ENCODE peak calls at places on chromosomes 5 and 9, in five cellular contexts. M, T, J, K and S are unnamed samples.

GRCh38 chr5:131277875-131278795 is 14.3 kb downstream of the CDC42SE2 start:
- DNase-seq in T (no peak), M (no peak), J (no peak), K (no peak), S (no peak)

GRCh38 chr5:78610163-78610583 is 38.4 kb downstream of the LHFPL2 start:
- DNase-seq in K (no peak), M (no peak), J (no peak), T (no peak), S (no peak)

GRCh38 chr5:119274767-119275130 is 81.1 kb upstream of the TNFAIP8 start:
- DNase-seq in M (no peak), J (no peak), K (no peak), T (no peak), S (peak)

GRCh38 chr9:3181049-3181953 is 337.4 kb upstream of the PUM3 start:
- DNase-seq in M (peak), T (peak), K (no peak), J (peak), S (no peak)

GRCh38 chr9:34545497-34545896 is 22.7 kb upstream of the ENHO start:
- DNase-seq in J (peak), M (no peak), T (no peak), K (no peak), S (no peak)

GRCh38 chr5:137137013-137137632 is 362.0 kb downstream of the SPOCK1 start:
- DNase-seq in K (no peak), J (no peak), T (no peak), M (peak), S (no peak)

GRCh38 chr5:41649659-41650058 is 139.3 kb upstream of the PLCXD3 start:
- DNase-seq in J (no peak), M (no peak), K (no peak), T (no peak), S (no peak)

GRCh38 chr5:177306674-177307543 is 3.3 kb downstream of the PRELID1 start:
- DNase-seq in J (no peak), K (no peak), T (no peak), M (peak), S (no peak)

GRCh38 chr9:119802621-119803020 is 433.4 kb upstream of the BRINP1 start:
- DNase-seq in M (no peak), K (no peak), T (no peak), J (peak), S (no peak)

GRCh38 chr5:72847439-72847838 is 31.0 kb downstream of the TNPO1 start:
- DNase-seq in J (no peak), T (no peak), K (no peak), M (no peak), S (no peak)

GRCh38 chr5:91296691-91297143 is 86.4 kb downstream of the ARRDC3 start:
- DNase-seq in J (no peak), M (no peak), K (no peak), T (no peak), S (no peak)

GRCh38 chr5:18920966-18921365 is 1067.0 kb downstream of the CDH18 start:
- DNase-seq in M (peak), T (no peak), J (no peak), K (no peak), S (no peak)

GRCh38 chr5:87300744-87301143 is 33.1 kb downstream of the RASA1 start:
- DNase-seq in J (no peak), T (peak), K (no peak), M (peak), S (peak)

GRCh38 chr9:113738506-113738897 is 137.6 kb upstream of the ZNF618 start:
- DNase-seq in K (no peak), J (peak), M (no peak), T (no peak), S (no peak)

GRCh38 chr5:179268399-179268952 is 76.8 kb downstream of the ADAMTS2 start:
- DNase-seq in M (no peak), K (no peak), T (peak), J (no peak), S (no peak)

GRCh38 chr9:16119261-16119660 is 566.4 kb downstream of the CCDC171 start:
- DNase-seq in T (no peak), K (no peak), J (no peak), M (no peak), S (no peak)

GRCh38 chr9:16559418-16560188 is 310.9 kb downstream of the BNC2 start:
- DNase-seq in K (no peak), J (no peak), T (no peak), M (no peak), S (no peak)

GRCh38 chr5:128881609-128882008 is 83.7 kb upstream of the SLC27A6 start:
- DNase-seq in J (no peak), K (no peak), M (no peak), T (no peak), S (no peak)

GRCh38 chr9:2526071-2526862 is 95.3 kb upstream of the VLDLR start:
- DNase-seq in T (no peak), M (no peak), K (no peak), J (no peak), S (no peak)

GRCh38 chr5:54186912-54187445 is 123.4 kb downstream of the ARL15 start:
- DNase-seq in T (no peak), M (no peak), K (no peak), J (no peak), S (no peak)

GRCh38 chr5:66134407-66134843 is 9.7 kb upstream of the SREK1 start:
- DNase-seq in K (no peak), T (no peak), M (no peak), J (no peak), S (no peak)

GRCh38 chr9:15307523-15307841 is 466 bp upstream of the TTC39B start:
- DNase-seq in M (no peak), K (no peak), J (no peak), T (no peak), S (no peak)

GRCh38 chr9:34437006-34437925 is 21.1 kb downstream of the FAM219A start:
- DNase-seq in T (peak), J (peak), K (peak), M (peak), S (peak)

GRCh38 chr5:124524552-124525232 is 221.7 kb downstream of the ZNF608 start:
- DNase-seq in J (no peak), M (peak), K (peak), T (peak), S (no peak)

GRCh38 chr5:89374818-89375521 is 492.0 kb upstream of the MEF2C start:
- DNase-seq in T (no peak), M (no peak), K (no peak), J (no peak), S (no peak)

GRCh38 chr5:89372176-89372575 is 489.2 kb upstream of the MEF2C start:
- DNase-seq in M (no peak), K (no peak), T (no peak), J (no peak), S (no peak)

GRCh38 chr5:89374144-89374784 is 491.3 kb upstream of the MEF2C start:
- DNase-seq in T (no peak), K (no peak), M (no peak), J (no peak), S (no peak)

GRCh38 chr5:89380635-89381034 is 497.7 kb upstream of the MEF2C start:
- DNase-seq in T (no peak), J (no peak), K (no peak), M (no peak), S (no peak)

DNA sequence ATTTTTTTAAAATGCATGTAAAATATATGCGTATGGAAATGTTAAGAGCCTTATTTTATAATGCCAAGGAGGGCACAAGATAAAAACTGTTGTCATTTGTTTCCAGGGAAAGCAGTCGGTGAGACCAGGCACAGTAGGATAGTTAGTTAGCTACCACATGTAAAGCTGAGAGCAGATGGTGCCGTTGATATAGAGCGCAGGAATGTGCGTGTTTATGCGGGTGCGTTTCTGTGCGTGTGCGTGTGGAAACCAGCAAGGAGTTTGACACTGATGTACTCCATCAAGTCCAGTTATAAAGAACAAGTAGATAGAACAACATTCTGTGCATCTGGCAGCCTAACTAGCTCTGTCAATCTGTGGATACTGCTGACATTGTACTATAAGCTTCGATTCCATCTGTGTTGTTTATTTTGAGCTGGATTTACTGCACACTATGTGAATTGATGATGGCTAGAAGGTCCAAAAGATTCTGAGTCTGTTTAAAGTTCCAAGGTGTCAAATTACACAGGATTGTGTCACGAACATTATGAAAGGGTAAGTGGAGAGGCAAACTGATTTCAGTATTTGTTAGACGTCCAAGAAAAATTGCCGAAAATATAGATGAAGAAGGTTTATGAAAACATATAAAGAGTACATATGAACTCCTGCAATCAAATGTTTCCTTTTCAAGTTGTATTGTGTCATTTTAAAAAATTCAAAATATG is 494.9 kb upstream of the MEF2C start:
- DNase-seq in K (no peak), J (no peak), M (peak), T (no peak), S (no peak)
- TF ChIP-seq MAX in K (no peak), J (no peak), M (no peak), T (no peak), S (no peak)

GRCh38 chr9:98130576-98131228 is 11.7 kb upstream of the TRIM14 start:
- DNase-seq in K (no peak), J (no peak), T (no peak), M (no peak), S (no peak)

GRCh38 chr9:98134702-98135557 is 15.9 kb upstream of the TRIM14 start:
- DNase-seq in T (no peak), K (no peak), M (no peak), J (no peak), S (no peak)

GRCh38 chr9:98132806-98133631 is 14.0 kb upstream of the TRIM14 start:
- DNase-seq in J (no peak), M (no peak), T (no peak), K (no peak), S (no peak)

GRCh38 chr9:98129451-98129881 is 10.4 kb upstream of the TRIM14 start:
- DNase-seq in K (no peak), J (no peak), M (peak), T (no peak), S (no peak)

DNA sequence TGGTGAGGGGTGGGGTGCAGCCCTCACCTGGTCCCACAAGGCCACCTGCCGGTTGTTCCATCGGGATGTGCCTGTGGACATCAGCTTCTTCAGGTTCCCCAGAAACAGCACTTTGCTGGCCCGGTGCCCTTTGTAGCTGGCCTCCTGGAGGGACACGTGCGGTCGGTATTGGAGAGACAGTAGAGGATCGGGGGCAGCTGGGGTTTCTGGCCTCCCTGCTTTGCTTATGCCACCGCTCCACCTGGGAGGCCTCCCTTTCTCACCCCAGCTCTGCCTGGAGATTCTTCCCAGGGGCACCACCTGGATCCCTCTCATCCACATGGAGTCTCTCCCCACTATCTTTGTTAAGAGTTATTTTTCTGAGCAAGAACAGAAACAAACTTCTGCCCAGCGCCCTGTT is 13.1 kb upstream of the TRIM14 start:
- DNase-seq in K (no peak), J (no peak), T (no peak), M (no peak), S (no peak)
- TF ChIP-seq SRF in K (no peak), J (no peak), T (no peak), M (no peak), S (no peak)

DNA sequence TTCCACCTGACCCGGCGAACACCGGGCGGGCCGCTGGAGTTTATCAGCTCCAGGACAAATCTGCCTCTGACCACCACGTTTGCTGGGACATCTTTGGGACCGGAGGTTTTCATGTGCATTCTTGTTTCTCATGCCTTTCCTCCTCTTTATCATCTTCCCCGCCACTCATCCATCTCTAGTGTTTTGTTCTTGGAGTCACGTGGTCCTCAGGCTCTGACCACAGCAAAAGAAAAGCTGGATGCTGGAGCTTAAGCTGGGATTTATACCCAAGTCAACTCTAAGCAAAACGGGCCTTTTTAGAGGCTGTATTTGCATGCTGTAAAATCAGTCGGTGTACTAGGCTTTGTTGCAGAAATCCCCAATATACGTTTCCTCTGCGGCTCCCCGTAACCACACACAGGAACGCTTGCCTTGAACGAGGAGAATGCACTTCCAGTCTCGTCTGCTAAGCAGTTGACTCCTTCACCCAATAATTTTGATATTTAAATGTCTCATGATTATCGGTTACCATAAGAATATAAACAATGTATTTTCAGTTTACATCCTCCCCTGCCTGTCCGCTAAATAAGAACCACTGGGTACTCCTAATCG is 642 bp upstream of the NDUFS6 start:
- DNase-seq in J (no peak), M (no peak), T (peak), K (no peak), S (no peak)
- TF ChIP-seq EZH2 in J (no peak), M (no peak), T (no peak), K (no peak), S (no peak)

DNA sequence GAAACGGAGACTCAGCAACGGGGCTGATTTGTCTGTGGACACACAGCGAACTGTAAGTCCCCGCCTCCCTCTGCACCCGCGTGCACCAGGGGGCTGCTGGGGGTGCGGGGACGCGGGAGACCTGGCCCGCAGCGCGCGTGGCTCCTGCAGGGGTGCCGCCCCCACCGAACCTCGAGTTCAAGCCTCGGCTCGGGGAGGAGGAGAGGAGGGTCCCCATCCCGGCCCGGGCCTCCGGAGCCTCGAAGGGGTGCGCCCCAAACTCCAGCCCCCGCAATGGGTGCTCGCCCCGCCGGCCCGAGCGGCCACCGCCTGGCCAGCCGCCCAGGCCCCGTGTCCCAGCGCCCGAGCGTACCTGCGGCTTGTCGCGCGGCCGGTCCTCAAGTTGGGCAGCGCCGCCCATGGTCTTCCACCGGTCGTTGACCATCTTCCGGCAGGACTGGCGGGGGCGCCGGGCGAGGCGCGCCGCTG is 829 bp downstream of the FIBCD1 start:
- DNase-seq in M (no peak), T (no peak), K (no peak), J (peak), S (no peak)
- TF ChIP-seq MAX in M (no peak), T (no peak), K (no peak), J (no peak), S (no peak)

GRCh38 chr5:154612666-154613065 is 134.6 kb upstream of the HAND1 start:
- DNase-seq in M (no peak), K (no peak), J (no peak), T (no peak), S (no peak)

GRCh38 chr5:154610321-154611154 is 132.5 kb upstream of the HAND1 start:
- DNase-seq in M (peak), T (peak), J (peak), K (peak), S (peak)

GRCh38 chr5:154614125-154614524 is 136.1 kb upstream of the HAND1 start:
- DNase-seq in T (no peak), J (no peak), M (no peak), K (no peak), S (no peak)

GRCh38 chr5:154608531-154609011 is 130.5 kb upstream of the HAND1 start:
- DNase-seq in J (peak), M (no peak), K (no peak), T (no peak), S (no peak)

GRCh38 chr5:154611341-154611767 is 133.3 kb upstream of the HAND1 start:
- DNase-seq in J (no peak), M (no peak), K (no peak), T (no peak), S (no peak)
- TF ChIP-seq SRF in J (no peak), M (no peak), K (no peak), T (no peak), S (no peak)

GRCh38 chr9:130662099-130662926 is 2.1 kb upstream of the PRDM12 start:
- DNase-seq in T (no peak), K (no peak), M (no peak), J (no peak), S (no peak)
- TF ChIP-seq EZH2 in T (no peak), K (no peak), M (no peak), J (peak), S (no peak)

GRCh38 chr5:77080905-77081304 is 6.2 kb downstream of the ZBED3 start:
- DNase-seq in M (no peak), J (no peak), T (no peak), K (no peak), S (no peak)

GRCh38 chr5:77083088-77083487 is 4.0 kb downstream of the ZBED3 start:
- DNase-seq in M (no peak), J (no peak), K (no peak), T (no peak), S (no peak)

GRCh38 chr5:77082280-77082679 is 4.8 kb downstream of the ZBED3 start:
- DNase-seq in T (no peak), M (no peak), J (no peak), K (no peak), S (no peak)

GRCh38 chr5:77087484-77088291 is 603 bp upstream of the ZBED3 start:
- DNase-seq in K (no peak), M (no peak), J (peak), T (peak), S (no peak)

DNA sequence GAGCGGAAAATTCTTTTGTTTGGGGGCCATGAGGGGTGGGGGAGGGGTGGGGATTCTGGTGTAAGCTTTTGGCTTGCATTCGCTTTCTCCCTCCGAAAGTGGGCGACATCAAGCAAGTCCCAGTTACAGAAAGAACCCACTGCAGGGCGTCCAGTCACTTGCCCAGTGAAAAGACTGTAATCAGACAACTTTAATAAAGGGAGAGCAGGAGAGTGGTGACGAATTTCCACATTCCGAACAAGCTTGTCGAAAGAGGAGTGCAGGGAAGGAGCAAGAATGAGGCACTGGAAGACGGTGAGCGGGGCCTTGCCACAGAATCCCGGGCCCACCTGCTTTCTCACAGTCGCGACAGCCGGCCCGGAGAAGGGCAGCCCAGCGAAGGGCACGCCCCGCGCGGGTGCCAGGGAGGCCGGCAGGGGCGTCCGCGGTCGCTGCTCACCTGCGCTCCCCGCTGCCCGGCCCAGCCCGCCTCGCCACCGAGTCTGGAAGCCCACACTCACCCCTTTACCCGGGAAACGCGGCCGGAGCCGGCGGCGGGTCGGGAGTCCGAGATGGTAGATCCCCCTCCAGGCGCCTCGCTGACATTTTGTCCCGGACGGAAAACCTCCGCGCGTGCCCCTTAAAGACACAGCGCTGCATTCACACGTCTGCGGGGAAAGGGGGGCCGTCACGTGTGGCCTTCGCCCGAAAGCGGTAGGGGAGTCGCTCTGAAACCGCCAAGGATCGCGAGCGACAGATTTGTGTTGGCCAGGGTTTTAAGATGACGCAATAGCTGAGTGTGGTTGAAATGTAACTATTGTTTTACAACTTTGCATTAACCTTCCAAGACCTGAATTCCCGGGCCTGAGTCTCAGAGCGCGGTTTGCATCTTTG is at the start of gene ZBED3:
- DNase-seq in M (no peak), T (peak), K (peak), J (peak), S (peak)
- TF ChIP-seq MAX in M (no peak), T (peak), K (peak), J (peak), S (peak)

DNA sequence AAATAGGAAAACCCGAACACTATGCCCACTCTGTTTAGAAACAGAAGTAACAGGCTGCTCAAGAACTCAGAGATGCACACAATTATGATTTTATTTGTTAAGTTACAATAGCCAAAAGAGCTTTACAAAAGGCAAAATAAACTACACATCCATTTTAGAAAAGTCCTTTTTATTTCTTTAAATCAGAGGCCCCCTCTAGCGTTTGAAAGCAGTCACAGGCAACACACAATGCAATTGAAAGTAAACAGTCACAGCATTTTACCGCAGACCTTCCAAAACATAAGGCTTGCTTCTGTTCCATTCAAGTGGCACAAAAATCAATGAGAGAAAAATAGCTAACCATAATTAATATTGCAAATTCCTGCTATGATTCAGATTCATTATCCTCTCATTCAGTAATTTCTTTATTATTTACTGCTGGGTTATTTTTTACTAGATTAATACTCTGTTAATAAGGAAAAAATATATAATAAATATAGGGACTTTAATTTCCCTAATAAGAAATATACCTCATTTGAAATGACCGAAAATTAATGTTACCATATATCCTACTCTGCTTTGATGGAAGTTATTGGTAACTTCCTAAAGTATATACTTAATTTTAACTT is 78.3 kb downstream of the CEP120 start:
- DNase-seq in M (peak), K (no peak), J (no peak), T (peak), S (no peak)
- TF ChIP-seq SRF in M (no peak), K (no peak), J (no peak), T (no peak), S (no peak)